ENCODE peak calls at places on chromosomes 5 and 9, in ten cellular contexts. H, T, L, F, C, Q, J, V, O and S are unnamed samples.

GRCh38 chr9:96688215-96688614 is 33.1 kb upstream of the PRXL2C start:
- DNase-seq in C (no peak), J (no peak), O (no peak), Q (no peak), T (no peak), F (no peak), L (no peak), H (no peak), V (no peak), S (no peak)

GRCh38 chr9:16241231-16241630 is 629.2 kb downstream of the BNC2 start:
- DNase-seq in J (no peak), V (no peak), H (no peak), C (no peak), T (peak; percentile 84), Q (no peak), O (no peak), F (peak; percentile 51), L (no peak), S (no peak)

GRCh38 chr5:6307304-6307703 is 71.0 kb downstream of the MED10 start:
- DNase-seq in Q (no peak), L (no peak), T (no peak), O (no peak), V (no peak), H (no peak), J (no peak), C (no peak), F (no peak), S (no peak)

GRCh38 chr5:16934123-16934522 is 2.0 kb downstream of the MYO10 start:
- DNase-seq in Q (no peak), F (peak; percentile 80), V (no peak), L (no peak), T (peak; percentile 80), J (peak; percentile 31), H (no peak), O (peak; percentile 43), C (peak; percentile 74), S (peak; percentile 49)

GRCh38 chr5:6088706-6089105 is 289.6 kb downstream of the MED10 start:
- DNase-seq in V (no peak), H (no peak), Q (no peak), F (no peak), J (no peak), T (no peak), C (no peak), L (no peak), O (no peak), S (no peak)

GRCh38 chr5:33734541-33734940 is 157.2 kb downstream of the ADAMTS12 start:
- DNase-seq in V (no peak), J (peak; percentile 18), Q (no peak), C (no peak), O (no peak), F (no peak), L (no peak), H (no peak), T (peak; percentile 29), S (no peak)

GRCh38 chr9:114238471-114238870 is 83.1 kb downstream of the COL27A1 start:
- DNase-seq in Q (no peak), F (no peak), H (no peak), C (no peak), V (no peak), T (no peak), J (no peak), L (no peak), O (peak; percentile 23), S (peak; percentile 50)

GRCh38 chr5:154384480-154385235 is 61.1 kb upstream of the SAP30L start:
- DNase-seq in F (no peak), O (no peak), L (peak; percentile 47), V (no peak), H (peak; percentile 80), C (no peak), T (no peak), Q (no peak), J (no peak), S (no peak)

GRCh38 chr5:4028384-4028783 is 432.8 kb downstream of the IRX1 start:
- DNase-seq in C (no peak), L (no peak), J (no peak), T (no peak), F (no peak), O (no peak), V (no peak), Q (no peak), H (no peak), S (no peak)

GRCh38 chr5:34655354-34655991 is 655 bp upstream of the RAI14 start:
- DNase-seq in H (peak; percentile 21), J (peak; percentile 76), V (peak; percentile 54), L (no peak), Q (no peak), T (peak; percentile 90), C (no peak), O (peak; percentile 72), F (peak; percentile 74), S (peak; percentile 19)

GRCh38 chr9:107174441-107174840 is 108.6 kb upstream of the RAD23B start:
- DNase-seq in Q (peak; percentile 61), J (no peak), H (no peak), L (no peak), C (no peak), O (no peak), T (no peak), F (no peak), V (no peak), S (no peak)

GRCh38 chr5:616342-617039 is 4.4 kb downstream of the CEP72 start:
- DNase-seq in V (no peak), Q (no peak), O (no peak), C (no peak), T (no peak), L (no peak), H (peak; percentile 13), F (peak; percentile 27), J (peak; percentile 6), S (no peak)

GRCh38 chr9:34633851-34634550 is 3.6 kb downstream of the SIGMAR1 start:
- DNase-seq in O (peak; percentile 68), T (peak; percentile 64), H (peak; percentile 54), C (peak; percentile 78), J (peak; percentile 52), V (no peak), L (peak; percentile 68), Q (peak; percentile 49), F (peak; percentile 69), S (peak; percentile 54)

GRCh38 chr5:25944786-25945185 is 1093.6 kb downstream of the CDH9 start:
- DNase-seq in C (no peak), F (no peak), Q (no peak), J (no peak), V (no peak), O (no peak), H (no peak), T (no peak), L (no peak), S (no peak)

GRCh38 chr5:20617876-20618275 is 629.9 kb upstream of the CDH18 start:
- DNase-seq in T (no peak), Q (no peak), C (no peak), O (no peak), F (no peak), V (no peak), L (no peak), H (no peak), J (no peak), S (no peak)

GRCh38 chr5:172185096-172185461 is 2.9 kb downstream of the STK10 start:
- DNase-seq in O (no peak), L (no peak), H (no peak), C (no peak), Q (no peak), T (no peak), J (no peak), V (no peak), F (no peak), S (no peak)
- TF ChIP-seq POLR2A in O (no peak), L (no peak), H (no peak), C (no peak), Q (no peak), T (no peak), J (no peak), V (no peak), F (no peak), S (no peak)

GRCh38 chr9:133163559-133164208 is at the start of gene GBGT1:
- DNase-seq in J (peak; percentile 63), L (peak; percentile 61), H (peak; percentile 79), Q (peak; percentile 53), F (no peak), T (no peak), C (peak; percentile 92), O (peak; percentile 68), V (peak; percentile 36), S (peak; percentile 57)
- TF ChIP-seq POLR2A in J (peak; percentile 44), L (no peak), H (no peak), Q (peak; percentile 45), F (no peak), T (no peak), C (no peak), O (peak; percentile 70), V (no peak), S (no peak)

DNA sequence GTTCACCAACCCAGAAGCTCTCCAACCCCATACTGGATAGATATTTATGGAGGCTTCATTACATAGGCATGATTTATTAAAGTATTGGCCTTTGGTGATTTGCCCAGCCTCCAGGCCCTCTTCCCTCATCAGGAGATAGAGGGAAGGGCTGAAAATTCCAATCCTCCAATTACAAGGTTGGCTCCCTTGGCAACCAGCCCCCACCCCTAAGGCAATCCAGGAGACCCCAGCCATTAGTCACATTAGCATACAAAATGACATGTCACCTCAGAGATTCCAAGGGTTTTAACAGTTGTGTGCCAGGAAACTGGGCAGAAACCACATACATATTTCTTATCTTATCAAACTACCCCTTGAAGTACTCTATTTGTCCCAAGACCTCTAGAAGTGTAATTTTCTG is 210.0 kb downstream of the HINT1 start:
- DNase-seq in F (no peak), C (no peak), T (no peak), H (no peak), L (no peak), J (no peak), Q (no peak), O (no peak), V (no peak), S (no peak)
- TF ChIP-seq POLR2A in F (no peak), C (no peak), T (no peak), H (no peak), L (no peak), J (no peak), Q (no peak), O (no peak), V (no peak), S (no peak)

DNA sequence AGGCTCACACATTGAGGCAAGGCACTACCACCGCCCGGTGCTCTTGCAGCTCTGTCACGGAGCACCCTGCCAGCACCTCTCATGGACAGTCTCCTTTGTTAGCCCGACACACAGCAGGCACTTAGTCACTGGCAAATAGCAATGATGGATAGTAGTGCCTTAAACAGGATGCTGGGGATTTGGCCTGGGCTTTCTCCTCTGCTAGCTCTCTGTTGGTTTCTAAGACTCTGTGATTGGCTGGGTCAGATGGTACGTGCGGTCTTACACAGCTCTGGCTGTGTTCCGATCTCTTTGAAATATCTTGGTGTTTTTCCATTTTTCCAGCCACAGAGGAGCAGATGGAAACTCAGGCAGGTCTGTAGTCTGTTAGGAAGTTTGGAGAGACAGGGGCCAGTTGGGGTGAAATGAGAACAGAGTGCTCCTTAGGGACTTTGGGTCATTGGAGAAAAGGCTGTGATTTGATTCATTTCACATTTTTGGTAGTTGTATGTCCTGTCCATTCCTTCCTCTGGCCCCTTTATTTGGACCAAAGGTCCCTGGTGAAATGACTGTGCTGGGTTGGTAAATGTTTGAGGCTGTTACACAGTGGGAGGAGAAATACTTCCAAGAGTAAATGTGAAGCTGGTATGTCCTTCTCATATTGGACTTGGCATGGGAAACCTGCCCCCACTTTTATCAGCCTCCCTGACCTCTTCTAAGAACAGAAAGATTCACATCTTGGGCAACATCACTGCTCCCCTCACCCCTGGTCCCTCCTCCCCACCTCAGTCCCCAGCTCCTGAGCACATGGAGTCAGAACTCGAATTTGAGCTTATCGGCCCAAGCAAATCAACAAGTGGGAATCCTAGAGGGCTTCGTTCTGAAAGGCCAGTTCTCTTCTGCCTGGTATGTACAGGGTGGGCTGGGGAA is 3.4 kb downstream of the SMIM3 start:
- DNase-seq in V (no peak), C (peak; percentile 72), F (no peak), O (peak; percentile 75), T (peak; percentile 96), J (peak; percentile 79), H (no peak), L (no peak), Q (peak; percentile 77), S (peak; percentile 36)
- TF ChIP-seq POLR2A in V (no peak), C (peak; percentile 56), F (no peak), O (peak; percentile 48), T (peak; percentile 79), J (peak; percentile 11), H (no peak), L (no peak), Q (peak; percentile 73), S (no peak)